ENCODE peak calls at places on chromosomes 11 and 22, in six cellular contexts. Y is H1, F is SK-N-SH, O is HepG2, H is HCT116, P is K562. T is an unnamed sample. For H3K4me1, the result is how much of the 10 kb centered on the place peaks cover.

GRCh38 chr11:125170406-125171031 is 6.0 kb downstream of the PKNOX2 start:
- DNase-seq in P (peak), O (no peak), F (peak), Y (no peak), H (no peak), T (no peak)

GRCh38 chr11:71169328-71169727 is 83.0 kb downstream of the SHANK2 start:
- DNase-seq in P (no peak), Y (no peak), F (no peak), O (no peak), H (no peak), T (no peak)

GRCh38 chr22:25900390-25900789 is 158.4 kb downstream of the MYO18B start:
- DNase-seq in Y (no peak), F (no peak), H (no peak), O (no peak), P (no peak), T (no peak)

GRCh38 chr11:118230088-118230487 is 5.3 kb upstream of the JAML start:
- DNase-seq in Y (no peak), P (no peak), H (no peak), F (no peak), O (no peak), T (no peak)

GRCh38 chr11:14539867-14540475 is 19.8 kb upstream of the PSMA1 start:
- DNase-seq in H (no peak), O (no peak), Y (no peak), F (no peak), P (no peak), T (no peak)

GRCh38 chr22:46256358-46256958 is 6.4 kb upstream of the CDPF1 start:
- DNase-seq in P (no peak), Y (no peak), O (peak), H (no peak), F (no peak), T (no peak)

GRCh38 chr11:112760378-112761060 is 200.7 kb upstream of the NCAM1 start:
- DNase-seq in P (no peak), F (no peak), O (no peak), Y (no peak), H (no peak), T (no peak)

GRCh38 chr11:112596324-112596723 is 335.7 kb upstream of the PLET1 start:
- DNase-seq in P (no peak), F (no peak), Y (no peak), O (no peak), H (no peak), T (no peak)

GRCh38 chr11:20973959-20974358 is 304.6 kb downstream of the NELL1 start:
- DNase-seq in Y (no peak), F (no peak), P (no peak), H (no peak), O (no peak), T (no peak)

GRCh38 chr11:1351278-1351937 is 38.3 kb upstream of the BRSK2 start:
- DNase-seq in H (peak), Y (no peak), O (peak), F (peak), P (peak), T (peak)

GRCh38 chr11:65127473-65128181 is 5.5 kb downstream of the MRPL49 start:
- DNase-seq in H (no peak), Y (no peak), O (no peak), F (no peak), P (peak), T (no peak)

GRCh38 chr11:12319734-12320387 is 57.5 kb upstream of the PARVA start:
- DNase-seq in F (no peak), O (no peak), Y (no peak), P (no peak), H (no peak), T (no peak)

GRCh38 chr22:42553475-42554361 is at the start of gene SERHL2:
- DNase-seq in Y (peak), H (no peak), F (peak), O (peak), P (peak), T (no peak)

DNA sequence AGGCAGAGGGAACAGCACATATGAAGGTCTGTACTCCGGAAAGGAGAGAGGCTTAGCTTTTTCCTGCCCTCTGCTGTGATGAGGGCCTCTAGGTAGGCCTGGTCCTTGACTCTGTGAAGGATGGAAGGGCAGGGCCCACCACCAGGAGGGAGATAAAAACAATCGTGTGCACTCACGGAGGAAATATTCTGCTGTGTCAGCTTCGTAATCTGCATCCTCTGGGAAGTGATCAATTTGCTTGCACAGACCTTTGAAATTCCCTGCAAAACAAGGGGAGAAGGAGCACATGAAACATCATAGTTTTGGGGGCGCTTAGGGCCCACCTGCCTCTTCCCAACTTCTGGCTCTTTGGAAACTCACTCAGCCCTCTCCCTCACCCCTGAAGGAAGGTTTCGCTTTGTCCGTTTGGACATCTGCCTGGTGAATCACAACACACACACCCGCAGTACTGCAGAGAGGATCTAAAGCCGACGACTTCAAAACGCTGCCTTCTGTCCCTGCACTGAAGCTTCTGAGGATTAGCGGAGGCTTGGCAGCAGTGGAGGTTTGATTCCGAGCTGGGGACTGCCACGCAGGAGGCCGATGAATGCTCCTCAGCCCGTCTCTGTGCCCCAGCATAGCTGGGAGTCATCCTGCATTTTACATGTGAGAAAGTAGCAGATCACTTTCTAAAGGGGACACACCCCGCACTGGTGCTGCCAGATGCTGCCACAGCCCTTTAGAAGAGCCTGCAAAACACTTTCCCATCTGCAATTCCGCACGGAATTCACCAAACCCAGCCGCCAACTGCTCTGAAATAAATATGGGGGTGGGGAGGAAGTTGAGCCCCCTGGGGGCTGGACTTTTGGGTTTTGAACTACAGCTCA is 58.6 kb upstream of the EIF3D start:
- DNase-seq in H (no peak), Y (no peak), F (no peak), P (no peak), O (no peak), T (no peak)
- TF ChIP-seq SIN3A in H (no peak), Y (no peak), F (no peak), P (no peak), O (no peak), T (no peak)

DNA sequence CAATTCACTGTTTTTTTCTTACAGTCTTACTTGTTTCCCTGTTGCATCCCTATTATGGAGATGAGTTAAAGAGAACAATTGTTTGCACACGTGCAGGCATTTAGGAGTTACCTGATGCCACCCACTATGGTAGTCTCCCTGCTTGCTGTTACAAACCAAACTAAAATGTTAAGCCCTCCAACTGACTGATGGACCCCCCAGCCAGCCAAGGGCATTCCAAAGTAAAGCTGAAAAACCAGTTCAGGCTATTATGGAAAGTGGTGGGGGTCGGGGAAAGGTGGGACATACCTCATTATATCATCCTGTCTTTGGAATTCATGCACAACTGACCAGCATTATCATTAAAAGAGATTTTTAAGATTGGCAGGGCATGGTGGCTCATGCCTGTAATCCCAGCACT is 47.0 kb upstream of the GNAZ start:
- DNase-seq in H (no peak), F (no peak), Y (no peak), O (no peak), P (no peak), T (no peak)
- H3K4me1 ChIP-seq in H (under half), F (under half), Y (under half), O (under half), P (under half), T (under half)

DNA sequence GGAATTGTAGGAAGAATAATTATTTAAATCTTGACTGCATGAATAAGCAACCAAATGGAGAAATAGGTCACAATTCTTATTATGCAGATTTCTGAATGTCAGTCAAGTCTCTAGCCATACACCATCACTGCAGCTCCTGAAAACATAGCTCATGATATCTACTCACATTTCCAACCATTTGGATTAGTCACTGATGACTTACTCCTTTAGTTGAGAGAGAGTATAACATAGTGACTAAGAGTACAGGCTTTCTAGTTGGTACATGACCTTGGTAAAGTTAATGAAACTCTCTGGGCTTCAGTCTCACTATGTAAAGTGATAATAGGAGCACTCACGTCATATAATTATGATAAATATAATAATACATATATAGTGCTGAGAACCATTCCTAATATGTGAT is 265.2 kb downstream of the KCNA4 start:
- DNase-seq in O (no peak), F (no peak), H (no peak), P (no peak), Y (no peak), T (no peak)
- TF ChIP-seq SIN3A in O (no peak), F (no peak), H (no peak), P (no peak), Y (no peak), T (no peak)

GRCh38 chr11:8087756-8088155 is 6.7 kb downstream of the TUB start:
- DNase-seq in F (no peak), H (no peak), P (no peak), O (no peak), Y (no peak), T (no peak)
- H3K4me1 ChIP-seq in F (half or more), H (under half), P (under half), O (under half), Y (under half), T (under half)